ENCODE peak calls at places on chromosome 2, in five cellular contexts. One of them, this sample, is unnamed.

GRCh38 chr2:218285604-218286003 is 6.7 kb downstream of the TMBIM1 start:
- DNase-seq in GM12878: no peak
- DNase-seq in K562: no peak
- DNase-seq in SK-N-SH: no peak
- DNase-seq in HepG2: no peak
- DNase-seq in this sample: no peak

GRCh38 chr2:127675335-127676261 is at the start of gene LIMS2:
- DNase-seq in HepG2: no peak
- DNase-seq in K562: no peak
- DNase-seq in GM12878: no peak
- DNase-seq in SK-N-SH: peak; percentile 85
- DNase-seq in this sample: peak; percentile 44

GRCh38 chr2:220451438-220451837 is 824.0 kb downstream of the SLC4A3 start:
- DNase-seq in GM12878: no peak
- DNase-seq in HepG2: no peak
- DNase-seq in K562: no peak
- DNase-seq in SK-N-SH: no peak
- DNase-seq in this sample: no peak

GRCh38 chr2:12441750-12442626 is 274.7 kb upstream of the TRIB2 start:
- DNase-seq in K562: no peak
- DNase-seq in GM12878: no peak
- DNase-seq in HepG2: no peak
- DNase-seq in SK-N-SH: no peak
- DNase-seq in this sample: no peak

GRCh38 chr2:235095569-235095968 is 143.8 kb downstream of the SH3BP4 start:
- DNase-seq in GM12878: no peak
- DNase-seq in SK-N-SH: no peak
- DNase-seq in K562: no peak
- DNase-seq in HepG2: no peak
- DNase-seq in this sample: no peak

GRCh38 chr2:204031056-204031455 is 94.5 kb downstream of the ICOS start:
- DNase-seq in SK-N-SH: no peak
- DNase-seq in K562: no peak
- DNase-seq in HepG2: no peak
- DNase-seq in GM12878: no peak
- DNase-seq in this sample: no peak

GRCh38 chr2:28343184-28343942 is 49.3 kb upstream of the FOSL2 start:
- DNase-seq in GM12878: no peak
- DNase-seq in HepG2: no peak
- DNase-seq in SK-N-SH: no peak
- DNase-seq in K562: no peak
- DNase-seq in this sample: no peak

GRCh38 chr2:201643216-201643651 is at the start of gene TMEM237:
- DNase-seq in GM12878: no peak
- DNase-seq in K562: peak; percentile 35
- DNase-seq in HepG2: peak; percentile 13
- DNase-seq in SK-N-SH: peak; percentile 84
- DNase-seq in this sample: peak; percentile 57

GRCh38 chr2:217714268-217714643 is 288.5 kb downstream of the TNS1 start:
- DNase-seq in HepG2: peak; percentile 32
- DNase-seq in SK-N-SH: no peak
- DNase-seq in K562: no peak
- DNase-seq in GM12878: no peak
- DNase-seq in this sample: no peak

GRCh38 chr2:133303150-133303549 is 265.1 kb downstream of the NCKAP5 start:
- DNase-seq in GM12878: no peak
- DNase-seq in HepG2: no peak
- DNase-seq in K562: no peak
- DNase-seq in SK-N-SH: no peak
- DNase-seq in this sample: no peak

GRCh38 chr2:220269421-220269820 is 642.0 kb downstream of the SLC4A3 start:
- DNase-seq in GM12878: no peak
- DNase-seq in SK-N-SH: no peak
- DNase-seq in K562: no peak
- DNase-seq in HepG2: no peak
- DNase-seq in this sample: no peak

GRCh38 chr2:197555467-197555866 is 39.6 kb downstream of the MOB4 start:
- DNase-seq in K562: no peak
- DNase-seq in GM12878: no peak
- DNase-seq in HepG2: no peak
- DNase-seq in SK-N-SH: no peak
- DNase-seq in this sample: no peak

GRCh38 chr2:86703704-86704370 is 16.3 kb upstream of the RMND5A start:
- DNase-seq in HepG2: no peak
- DNase-seq in GM12878: no peak
- DNase-seq in SK-N-SH: no peak
- DNase-seq in K562: no peak
- DNase-seq in this sample: no peak

GRCh38 chr2:65708129-65708528 is 275.7 kb upstream of the SPRED2 start:
- DNase-seq in SK-N-SH: no peak
- DNase-seq in K562: no peak
- DNase-seq in GM12878: no peak
- DNase-seq in HepG2: no peak
- DNase-seq in this sample: no peak

GRCh38 chr2:99643824-99644787 is 154.3 kb upstream of the REV1 start:
- DNase-seq in K562: no peak
- DNase-seq in SK-N-SH: peak; percentile 45
- DNase-seq in HepG2: no peak
- DNase-seq in GM12878: no peak
- DNase-seq in this sample: no peak

GRCh38 chr2:203636896-203637818 is 69.3 kb upstream of the CD28 start:
- DNase-seq in GM12878: no peak
- DNase-seq in K562: no peak
- DNase-seq in SK-N-SH: no peak
- DNase-seq in HepG2: no peak
- DNase-seq in this sample: no peak

GRCh38 chr2:158463496-158464095 is 6.8 kb downstream of the PKP4 start:
- DNase-seq in SK-N-SH: no peak
- DNase-seq in K562: peak; percentile 17
- DNase-seq in GM12878: no peak
- DNase-seq in HepG2: no peak
- DNase-seq in this sample: no peak

GRCh38 chr2:220966636-220967035 is 605.5 kb downstream of the EPHA4 start:
- DNase-seq in GM12878: no peak
- DNase-seq in HepG2: no peak
- DNase-seq in SK-N-SH: no peak
- DNase-seq in K562: no peak
- DNase-seq in this sample: no peak

GRCh38 chr2:109066501-109066900 is 62.5 kb upstream of the SH3RF3 start:
- DNase-seq in HepG2: no peak
- DNase-seq in SK-N-SH: no peak
- DNase-seq in GM12878: no peak
- DNase-seq in K562: no peak
- DNase-seq in this sample: no peak

GRCh38 chr2:174688079-174688478 is 76.2 kb downstream of the CHRNA1 start:
- DNase-seq in HepG2: no peak
- DNase-seq in GM12878: no peak
- DNase-seq in SK-N-SH: no peak
- DNase-seq in K562: no peak
- DNase-seq in this sample: no peak

GRCh38 chr2:188272121-188272520 is 19.6 kb upstream of the GULP1 start:
- DNase-seq in K562: no peak
- DNase-seq in GM12878: no peak
- DNase-seq in SK-N-SH: no peak
- DNase-seq in HepG2: no peak
- DNase-seq in this sample: no peak

GRCh38 chr2:152132321-152132720 is 33.5 kb upstream of the CACNB4 start:
- DNase-seq in HepG2: no peak
- DNase-seq in SK-N-SH: no peak
- DNase-seq in K562: no peak
- DNase-seq in GM12878: no peak
- DNase-seq in this sample: no peak

GRCh38 chr2:27921880-27922589 is 31.5 kb downstream of the BABAM2 start:
- DNase-seq in K562: no peak
- DNase-seq in HepG2: no peak
- DNase-seq in GM12878: no peak
- DNase-seq in SK-N-SH: no peak
- DNase-seq in this sample: no peak

DNA sequence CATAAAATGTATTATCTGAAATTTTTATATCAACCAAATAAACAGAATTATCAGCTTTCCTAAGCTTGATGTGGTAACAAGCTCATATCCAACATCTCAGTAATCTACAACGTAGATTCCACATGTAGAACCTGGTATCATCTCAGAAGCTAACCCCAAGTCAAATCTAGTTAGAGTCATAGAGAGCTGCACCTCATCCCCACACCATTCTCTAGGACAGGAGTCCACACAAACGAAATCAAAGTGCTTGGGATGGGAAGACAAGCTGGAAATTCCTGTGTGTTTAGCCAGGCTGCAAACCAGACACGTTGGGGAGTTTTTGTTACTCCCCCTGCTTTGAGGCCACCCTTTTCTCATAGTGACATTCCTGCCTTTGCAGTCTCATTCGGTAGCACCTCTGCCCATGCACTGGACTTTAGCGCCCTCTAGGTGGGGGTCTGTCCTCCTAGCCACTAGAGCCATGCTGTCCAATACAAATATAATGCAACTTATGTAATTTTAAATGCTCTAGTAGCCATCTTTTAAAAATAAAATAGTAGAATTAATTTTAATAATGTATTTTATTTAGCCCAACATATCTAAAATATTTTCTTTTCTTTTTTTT is 28.1 kb upstream of the SATB2 start:
- DNase-seq in SK-N-SH: no peak
- DNase-seq in GM12878: no peak
- DNase-seq in HepG2: peak; percentile 64
- DNase-seq in K562: peak; percentile 69
- DNase-seq in this sample: peak; percentile 70
- TF ChIP-seq FOXM1 in SK-N-SH: no peak
- TF ChIP-seq FOXM1 in GM12878: no peak
- TF ChIP-seq FOXM1 in HepG2: no peak
- TF ChIP-seq FOXM1 in K562: no peak
- TF ChIP-seq FOXM1 in this sample: no peak

GRCh38 chr2:102027703-102028059 is 35.9 kb downstream of the IL1R2 start:
- DNase-seq in HepG2: no peak
- DNase-seq in K562: no peak
- DNase-seq in SK-N-SH: no peak
- DNase-seq in GM12878: no peak
- DNase-seq in this sample: no peak
- TF ChIP-seq FOXM1 in HepG2: no peak
- TF ChIP-seq FOXM1 in K562: no peak
- TF ChIP-seq FOXM1 in SK-N-SH: no peak
- TF ChIP-seq FOXM1 in GM12878: no peak
- TF ChIP-seq FOXM1 in this sample: no peak

DNA sequence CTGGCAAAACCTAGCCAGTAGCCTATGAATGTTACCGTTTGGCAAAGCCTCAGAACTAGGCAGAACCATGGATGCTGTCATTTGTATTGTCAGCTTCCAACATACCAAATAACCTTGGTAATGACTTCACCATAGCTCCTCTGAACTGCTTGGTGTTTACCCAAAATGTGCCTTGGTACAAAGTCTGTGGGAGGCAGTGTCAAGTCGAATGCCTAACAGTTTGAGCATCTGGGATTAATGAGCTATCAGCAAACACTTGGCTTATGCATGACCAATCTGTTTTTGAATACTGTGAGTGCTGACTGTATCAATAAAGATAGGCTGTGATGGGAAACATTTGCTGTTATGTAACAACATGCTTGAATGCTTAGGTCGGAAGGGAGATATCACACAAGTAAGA is 455.4 kb downstream of the CMPK2 start:
- DNase-seq in HepG2: no peak
- DNase-seq in K562: no peak
- DNase-seq in SK-N-SH: no peak
- DNase-seq in GM12878: no peak
- DNase-seq in this sample: no peak
- TF ChIP-seq FOXM1 in HepG2: no peak
- TF ChIP-seq FOXM1 in K562: no peak
- TF ChIP-seq FOXM1 in SK-N-SH: no peak
- TF ChIP-seq FOXM1 in GM12878: no peak
- TF ChIP-seq FOXM1 in this sample: no peak

DNA sequence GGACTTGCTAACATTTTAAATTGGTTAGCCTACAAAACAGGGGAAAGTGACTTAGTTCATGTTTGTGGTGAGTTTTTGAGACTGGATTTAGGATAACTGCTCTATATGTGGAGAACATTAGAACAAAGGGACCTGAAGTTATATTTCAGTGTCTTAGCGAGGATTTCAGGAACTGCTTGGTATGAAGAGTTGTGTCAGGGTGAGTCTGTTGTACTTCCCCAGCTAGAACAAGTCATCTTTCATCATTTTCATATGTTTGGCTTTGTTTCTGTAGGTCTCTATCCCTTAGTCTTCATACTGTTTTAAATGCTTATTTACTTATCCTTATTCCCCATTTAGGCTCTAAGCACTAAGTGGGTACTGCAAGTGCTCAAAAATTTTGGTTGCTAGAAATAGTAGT is 41.9 kb downstream of the KCMF1 start:
- DNase-seq in K562: no peak
- DNase-seq in GM12878: no peak
- DNase-seq in HepG2: no peak
- DNase-seq in SK-N-SH: no peak
- DNase-seq in this sample: no peak
- TF ChIP-seq FOXM1 in K562: no peak
- TF ChIP-seq FOXM1 in GM12878: no peak
- TF ChIP-seq FOXM1 in HepG2: no peak
- TF ChIP-seq FOXM1 in SK-N-SH: no peak
- TF ChIP-seq FOXM1 in this sample: no peak